ENCODE peak calls at places on chromosomes 6 and 20, in six cellular contexts. One of them, this sample, is unnamed.

GRCh38 chr6:130222775-130223174 is at the start of gene SAMD3:
- DNase-seq in HCT116: no peak
- DNase-seq in PC-9: no peak
- DNase-seq in PC-3: no peak
- DNase-seq in MM.1S: no peak
- DNase-seq in GM23338: no peak
- DNase-seq in this sample: no peak

GRCh38 chr6:99661870-99662269 is 55.2 kb downstream of the PRDM13 start:
- DNase-seq in HCT116: no peak
- DNase-seq in PC-9: no peak
- DNase-seq in PC-3: no peak
- DNase-seq in MM.1S: no peak
- DNase-seq in GM23338: no peak
- DNase-seq in this sample: no peak

GRCh38 chr20:44033344-44033743 is 118.7 kb downstream of the TOX2 start:
- DNase-seq in HCT116: no peak
- DNase-seq in PC-9: no peak
- DNase-seq in PC-3: no peak
- DNase-seq in MM.1S: no peak
- DNase-seq in GM23338: no peak
- DNase-seq in this sample: no peak

GRCh38 chr6:14630136-14630535 is 512.6 kb downstream of the CD83 start:
- DNase-seq in HCT116: no peak
- DNase-seq in PC-9: no peak
- DNase-seq in PC-3: no peak
- DNase-seq in MM.1S: no peak
- DNase-seq in GM23338: no peak
- DNase-seq in this sample: no peak

GRCh38 chr6:33321227-33321626 is 3.7 kb upstream of the ZBTB22 start:
- DNase-seq in HCT116: no peak
- DNase-seq in PC-9: no peak
- DNase-seq in PC-3: no peak
- DNase-seq in MM.1S: no peak
- DNase-seq in GM23338: no peak
- DNase-seq in this sample: no peak

GRCh38 chr6:90368001-90368400 is 71.4 kb upstream of the BACH2 start:
- DNase-seq in HCT116: no peak
- DNase-seq in PC-9: no peak
- DNase-seq in PC-3: no peak
- DNase-seq in MM.1S: no peak
- DNase-seq in GM23338: no peak
- DNase-seq in this sample: no peak

GRCh38 chr6:163262080-163262479 is 152.4 kb upstream of the QKI start:
- DNase-seq in HCT116: no peak
- DNase-seq in PC-9: no peak
- DNase-seq in PC-3: no peak
- DNase-seq in MM.1S: no peak
- DNase-seq in GM23338: no peak
- DNase-seq in this sample: no peak

GRCh38 chr6:11766589-11767450 is 11.8 kb downstream of the ADTRP start:
- DNase-seq in HCT116: peak; percentile 78
- DNase-seq in PC-9: peak; percentile 99
- DNase-seq in PC-3: peak; percentile 95
- DNase-seq in MM.1S: no peak
- DNase-seq in GM23338: no peak
- DNase-seq in this sample: peak; percentile 98

GRCh38 chr6:17115251-17116089 is 13.6 kb downstream of the STMND1 start:
- DNase-seq in HCT116: peak; percentile 34
- DNase-seq in PC-9: peak; percentile 85
- DNase-seq in PC-3: peak; percentile 88
- DNase-seq in MM.1S: no peak
- DNase-seq in GM23338: no peak
- DNase-seq in this sample: peak; percentile 90

GRCh38 chr6:80440496-80441160 is 334.2 kb downstream of the BCKDHB start:
- DNase-seq in HCT116: no peak
- DNase-seq in PC-9: no peak
- DNase-seq in PC-3: no peak
- DNase-seq in MM.1S: peak; percentile 21
- DNase-seq in GM23338: no peak
- DNase-seq in this sample: no peak

GRCh38 chr20:61776491-61776890 is 289.2 kb downstream of the TAF4 start:
- DNase-seq in HCT116: no peak
- DNase-seq in PC-9: no peak
- DNase-seq in PC-3: no peak
- DNase-seq in MM.1S: no peak
- DNase-seq in GM23338: no peak
- DNase-seq in this sample: no peak
- H3K4me3 ChIP-seq in HCT116: no peak overlapping the region
- H3K4me3 ChIP-seq in PC-9: no peak overlapping the region
- H3K4me3 ChIP-seq in PC-3: no peak overlapping the region
- H3K4me3 ChIP-seq in MM.1S: no peak overlapping the region
- H3K4me3 ChIP-seq in GM23338: no peak overlapping the region
- H3K4me3 ChIP-seq in this sample: no peak overlapping the region

DNA sequence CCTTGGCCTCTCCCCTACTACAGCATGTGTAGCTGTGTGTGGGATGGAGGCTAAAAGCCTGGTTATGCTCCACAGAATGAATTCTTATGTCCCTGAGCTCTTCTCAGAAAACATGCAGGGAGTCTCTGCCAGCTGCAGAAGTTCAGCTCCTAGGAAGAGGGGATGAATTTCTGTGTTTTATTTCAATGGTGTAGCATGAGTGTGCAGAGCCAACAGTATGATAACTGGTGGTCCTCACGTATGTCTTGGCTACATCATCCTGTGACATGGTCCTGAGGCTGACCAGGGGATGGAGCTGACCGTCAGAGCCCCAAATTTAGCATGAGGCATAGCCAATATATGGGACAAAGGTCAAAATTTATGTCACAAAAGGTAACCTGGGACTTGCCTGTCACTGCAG is 266.1 kb downstream of the ADGB start:
- DNase-seq in HCT116: no peak
- DNase-seq in PC-9: no peak
- DNase-seq in PC-3: no peak
- DNase-seq in MM.1S: no peak
- DNase-seq in GM23338: no peak
- DNase-seq in this sample: no peak
- H3K9me2 ChIP-seq in HCT116: no peaks in the 10 kb centered on the region
- H3K9me2 ChIP-seq in PC-9: no peaks in the 10 kb centered on the region
- H3K9me2 ChIP-seq in PC-3: no peaks in the 10 kb centered on the region
- H3K9me2 ChIP-seq in MM.1S: no peaks in the 10 kb centered on the region
- H3K9me2 ChIP-seq in GM23338: peaks cover 7% of the 10 kb centered on the region
- H3K9me2 ChIP-seq in this sample: no peaks in the 10 kb centered on the region

DNA sequence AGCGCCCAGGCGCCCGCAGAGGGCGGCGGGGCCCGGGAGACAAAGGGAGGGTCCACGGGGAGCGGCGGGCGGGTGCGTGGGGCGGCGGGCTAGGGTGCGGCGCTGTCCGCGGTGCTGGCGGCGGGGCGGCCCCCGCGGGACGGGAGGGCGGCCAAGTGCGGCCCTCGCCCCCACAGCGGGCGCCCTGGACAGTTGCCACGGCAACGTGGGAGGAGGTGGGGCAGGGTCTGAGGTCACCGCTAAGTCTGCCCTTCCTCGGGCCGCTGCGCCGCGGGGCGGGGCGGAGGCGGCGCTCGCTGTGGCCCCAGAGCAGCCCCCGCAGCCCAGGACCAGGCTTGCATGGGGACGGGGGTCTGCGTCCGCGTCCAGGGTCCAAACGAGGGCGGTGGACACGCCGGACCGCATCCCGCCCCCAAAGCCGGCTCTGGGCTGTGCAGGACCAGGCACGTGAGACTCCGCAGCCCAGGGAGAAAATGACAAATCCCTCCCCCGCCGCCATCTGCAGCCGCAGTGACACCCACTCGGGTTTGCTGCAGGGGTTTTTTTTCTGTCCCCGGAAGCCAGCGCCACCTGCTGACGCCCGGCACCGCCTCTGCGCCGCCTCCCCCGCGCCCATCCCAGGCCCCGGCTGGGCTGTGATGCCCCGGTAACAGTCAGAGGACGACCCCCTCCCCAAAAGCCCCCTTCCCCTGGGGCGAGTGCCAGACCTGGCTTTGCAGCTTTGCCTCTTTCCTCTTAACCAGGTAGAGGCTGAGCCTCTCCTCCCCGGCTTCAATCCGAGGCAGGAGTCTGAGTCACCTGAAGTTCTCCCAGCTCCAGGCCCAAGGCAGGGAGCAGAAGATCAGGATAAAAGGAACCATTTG is 36.8 kb downstream of the YTHDF1 start:
- DNase-seq in HCT116: peak; percentile 18
- DNase-seq in PC-9: no peak
- DNase-seq in PC-3: peak; percentile 39
- DNase-seq in MM.1S: peak; percentile 20
- DNase-seq in GM23338: peak; percentile 53
- DNase-seq in this sample: peak; percentile 41
- TF ChIP-seq EZH2 in HCT116: no peak
- TF ChIP-seq EZH2 in PC-9: no peak
- TF ChIP-seq EZH2 in PC-3: peak; percentile 55
- TF ChIP-seq EZH2 in MM.1S: no peak
- TF ChIP-seq EZH2 in GM23338: no peak
- TF ChIP-seq EZH2 in this sample: peak; percentile 86

GRCh38 chr6:148747145-148747492 is 289 bp downstream of the UST start:
- DNase-seq in HCT116: no peak
- DNase-seq in PC-9: no peak
- DNase-seq in PC-3: peak; percentile 21
- DNase-seq in MM.1S: no peak
- DNase-seq in GM23338: peak; percentile 49
- DNase-seq in this sample: peak; percentile 82
- H3K4me3 ChIP-seq in HCT116: peak overlapping the region; percentile 78
- H3K4me3 ChIP-seq in PC-9: peak overlapping the region; percentile 82
- H3K4me3 ChIP-seq in PC-3: peak overlapping the region; percentile 88
- H3K4me3 ChIP-seq in MM.1S: peak overlapping the region; percentile 43
- H3K4me3 ChIP-seq in GM23338: peak overlapping the region; percentile 68
- H3K4me3 ChIP-seq in this sample: peak overlapping the region; percentile 83